ENCODE peak calls at places on chromosomes 7 and 10, in ten cellular contexts. E is EL; U is AG08396; H is putamen; M is dorsolateral prefrontal cortex; N is progenitor cell of endocrine pancreas; Z is CD4-positive, CD25-positive, alpha-beta regulatory T cell; L is astrocyte of the spinal cord; B is nephron progenitor cell; A is activated CD8-positive, alpha-beta T cell treated with anti-CD3 and anti-CD28 coated beads, Interleukin-2, amount 10 ng/mL, durations not matched to agents 7 days and 5 days. R is an unnamed sample.

GRCh38 chr10:109027534-109028185 is 895.7 kb downstream of the XPNPEP1 start:
- DNase-seq in B (no peak), U (no peak), L (no peak), E (peak), A (no peak), N (no peak), Z (no peak), M (no peak), H (no peak), R (no peak)

GRCh38 chr10:107409517-107409916 is 245.0 kb upstream of the SORCS1 start:
- DNase-seq in Z (no peak), M (no peak), H (peak), E (peak), B (no peak), A (no peak), L (peak), U (no peak), N (no peak), R (no peak)

GRCh38 chr7:26187380-26188290 is 12.9 kb downstream of the HNRNPA2B1 start:
- DNase-seq in H (no peak), L (no peak), U (no peak), A (no peak), E (peak), B (no peak), N (no peak), Z (no peak), M (no peak), R (no peak)

GRCh38 chr7:47358357-47358756 is 223.6 kb downstream of the TNS3 start:
- DNase-seq in M (peak), L (no peak), B (no peak), U (no peak), H (no peak), E (no peak), A (no peak), Z (no peak), N (no peak), R (no peak)

GRCh38 chr10:943334-944033 is 12.0 kb upstream of the LARP4B start:
- DNase-seq in Z (no peak), B (no peak), H (no peak), M (no peak), E (no peak), L (no peak), A (no peak), N (no peak), U (no peak), R (no peak)

GRCh38 chr7:42978496-42978895 is 46.3 kb downstream of the MRPL32 start:
- DNase-seq in L (no peak), H (no peak), A (no peak), M (no peak), U (no peak), B (no peak), Z (no peak), N (no peak), E (no peak), R (no peak)

GRCh38 chr10:127148933-127149220 is 47.5 kb downstream of the INSYN2A start:
- DNase-seq in E (peak), U (peak), M (no peak), H (no peak), L (peak), B (no peak), A (no peak), Z (no peak), N (no peak), R (no peak)

GRCh38 chr7:20197837-20198236 is 19.3 kb downstream of the MACC1 start:
- DNase-seq in H (no peak), L (no peak), Z (no peak), N (no peak), U (no peak), E (no peak), A (no peak), B (no peak), M (no peak), R (no peak)

GRCh38 chr7:37491919-37492694 is 43.4 kb upstream of the ELMO1 start:
- DNase-seq in B (peak), M (no peak), Z (no peak), U (no peak), L (no peak), A (no peak), E (no peak), H (no peak), N (peak), R (no peak)

GRCh38 chr10:133438711-133439273 is 14.4 kb upstream of the SPRN start:
- DNase-seq in L (no peak), M (peak), E (peak), A (peak), H (no peak), U (peak), B (no peak), N (no peak), Z (peak), R (no peak)

GRCh38 chr7:91630581-91631370 is 249.7 kb downstream of the MTERF1 start:
- DNase-seq in H (no peak), L (no peak), A (no peak), Z (no peak), M (no peak), U (no peak), B (no peak), E (no peak), N (no peak), R (no peak)

GRCh38 chr10:71124921-71125748 is 87.2 kb upstream of the UNC5B start:
- DNase-seq in E (no peak), B (no peak), H (no peak), M (no peak), Z (no peak), U (no peak), A (peak), N (no peak), L (no peak), R (no peak)

GRCh38 chr7:143931739-143932138 is 3.3 kb upstream of the OR2F2 start:
- DNase-seq in A (no peak), Z (no peak), L (no peak), H (no peak), E (peak), B (no peak), N (no peak), M (no peak), U (no peak), R (no peak)

GRCh38 chr10:100930368-100930767 is 17.6 kb downstream of the SLF2 start:
- DNase-seq in U (peak), M (no peak), B (no peak), A (no peak), L (no peak), N (no peak), E (no peak), H (no peak), Z (no peak), R (no peak)

GRCh38 chr10:90229486-90229885 is 528.1 kb downstream of the KIF20B start:
- DNase-seq in N (no peak), Z (no peak), H (no peak), E (no peak), B (no peak), A (no peak), U (no peak), M (no peak), L (no peak), R (no peak)

GRCh38 chr10:86361134-86362128 is 5.2 kb downstream of the GRID1 start:
- DNase-seq in B (no peak), L (no peak), H (peak), A (no peak), E (no peak), N (no peak), U (no peak), Z (no peak), M (peak), R (no peak)

GRCh38 chr10:132179551-132180392 is 7.0 kb upstream of the DPYSL4 start:
- DNase-seq in N (no peak), M (no peak), L (no peak), H (no peak), B (no peak), U (no peak), E (no peak), A (no peak), Z (no peak), R (no peak)

GRCh38 chr7:47153571-47153970 is 428.3 kb downstream of the TNS3 start:
- DNase-seq in A (no peak), E (no peak), M (no peak), N (peak), H (no peak), Z (no peak), L (no peak), B (peak), U (no peak), R (no peak)

GRCh38 chr7:92246363-92247101 is 758 bp downstream of the ANKIB1 start:
- DNase-seq in U (peak), E (peak), H (peak), N (peak), B (peak), A (peak), M (peak), Z (peak), L (peak), R (peak)

GRCh38 chr7:103380395-103381191 is 33.1 kb downstream of the PSMC2 start:
- DNase-seq in B (no peak), E (peak), U (no peak), N (no peak), A (no peak), Z (no peak), M (no peak), L (no peak), H (no peak), R (no peak)

GRCh38 chr10:59561397-59562121 is 148.1 kb downstream of the SLC16A9 start:
- DNase-seq in N (no peak), M (peak), B (no peak), Z (no peak), E (peak), L (peak), U (no peak), H (no peak), A (no peak), R (no peak)

GRCh38 chr7:112665709-112666108 is 124.5 kb downstream of the TMEM168 start:
- DNase-seq in B (no peak), E (no peak), M (no peak), H (no peak), L (peak), A (no peak), U (no peak), N (no peak), Z (no peak), R (no peak)

GRCh38 chr7:76133164-76133775 is 68.4 kb upstream of the SRRM3 start:
- DNase-seq in Z (peak), M (no peak), B (no peak), H (no peak), N (no peak), A (no peak), L (no peak), E (no peak), U (no peak), R (no peak)

GRCh38 chr10:93199221-93199681 is 125.6 kb downstream of the CYP26A1 start:
- DNase-seq in A (no peak), E (peak), H (peak), U (peak), L (peak), M (no peak), N (no peak), Z (no peak), B (peak), R (no peak)

GRCh38 chr10:46537309-46537708 is 19.1 kb downstream of the GPRIN2 start:
- DNase-seq in E (no peak), L (no peak), N (no peak), M (no peak), U (no peak), H (no peak), A (no peak), B (no peak), Z (no peak), R (no peak)

GRCh38 chr7:94562525-94562924 is 52.9 kb downstream of the CASD1 start:
- DNase-seq in H (no peak), A (no peak), N (no peak), M (no peak), B (no peak), E (peak), L (no peak), Z (no peak), U (no peak), R (no peak)

GRCh38 chr10:112361951-112362770 is 11.8 kb upstream of the ACSL5 start:
- DNase-seq in L (peak), B (peak), N (no peak), M (no peak), U (peak), A (no peak), Z (no peak), H (no peak), E (peak), R (no peak)

GRCh38 chr10:130820880-130821482 is 490.5 kb downstream of the TCERG1L start:
- DNase-seq in U (no peak), B (no peak), L (no peak), N (no peak), M (no peak), E (no peak), A (no peak), H (no peak), Z (no peak), R (no peak)

GRCh38 chr10:95278061-95278988 is 12.5 kb downstream of the PDLIM1 start:
- DNase-seq in L (peak), Z (no peak), M (no peak), B (no peak), U (no peak), A (no peak), H (no peak), E (peak), N (no peak), R (no peak)

GRCh38 chr7:22660732-22661131 is 66.3 kb upstream of the IL6 start:
- DNase-seq in M (no peak), U (no peak), E (no peak), B (no peak), N (no peak), L (no peak), Z (peak), A (no peak), H (no peak), R (no peak)

GRCh38 chr10:113473851-113474250 is 79.0 kb upstream of the HABP2 start:
- DNase-seq in Z (no peak), M (no peak), A (no peak), H (no peak), N (no peak), L (no peak), B (no peak), U (peak), E (peak), R (no peak)

GRCh38 chr7:66617295-66617694 is 11.4 kb upstream of the KCTD7 start:
- DNase-seq in Z (no peak), M (no peak), A (no peak), U (no peak), B (no peak), L (no peak), E (peak), N (no peak), H (no peak), R (no peak)

GRCh38 chr7:157587487-157588270 is 250.9 kb downstream of the DNAJB6 start:
- DNase-seq in E (no peak), Z (no peak), B (no peak), N (no peak), A (no peak), H (no peak), U (no peak), L (no peak), M (no peak), R (no peak)

R was measured in activated naive CD8-positive, alpha-beta T cell treated with anti-CD3 and anti-CD28 coated beads for 36 hours.